ENCODE peak calls at places on chromosomes 2 and 18, in seven cellular contexts. S is upper lobe of right lung, L is lower lobe of right lung, B is neural progenitor cell, M is cardiac muscle cell, A is ovary, N is uterus. H is an unnamed sample.

GRCh38 chr2:1253608-1254007 is 159.7 kb upstream of the TPO start:
- DNase-seq in S (no peak), L (no peak), B (no peak), M (no peak), A (no peak), N (no peak), H (no peak)

GRCh38 chr2:109214651-109215371 is 85.8 kb downstream of the SH3RF3 start:
- DNase-seq in S (peak; percentile 43), L (no peak), B (no peak), M (no peak), A (no peak), N (no peak), H (peak; percentile 37)

GRCh38 chr18:53745228-53745967 is 479.1 kb downstream of the MBD2 start:
- DNase-seq in S (no peak), L (no peak), B (no peak), M (peak; percentile 8), A (no peak), N (no peak), H (no peak)

GRCh38 chr2:241858206-241859016 is at the start of gene PDCD1:
- DNase-seq in S (peak; percentile 64), L (peak; percentile 52), B (no peak), M (no peak), A (peak; percentile 68), N (peak; percentile 45), H (peak; percentile 68)

GRCh38 chr18:43587538-43588153 is 310.4 kb upstream of the SYT4 start:
- DNase-seq in S (no peak), L (no peak), B (peak; percentile 37), M (peak; percentile 63), A (peak; percentile 15), N (no peak), H (no peak)

GRCh38 chr18:75784413-75784812 is 356.9 kb upstream of the SMIM21 start:
- DNase-seq in S (no peak), L (no peak), B (no peak), M (no peak), A (no peak), N (no peak), H (no peak)

GRCh38 chr2:13009027-13009426 is 292.3 kb downstream of the TRIB2 start:
- DNase-seq in S (no peak), L (no peak), B (no peak), M (peak; percentile 17), A (no peak), N (no peak), H (no peak)

GRCh38 chr2:72562451-72563153 is 263.2 kb downstream of the EXOC6B start:
- DNase-seq in S (no peak), L (no peak), B (peak; percentile 3), M (peak; percentile 58), A (no peak), N (no peak), H (no peak)

GRCh38 chr2:70523996-70524965 is 29.3 kb downstream of the TGFA start:
- DNase-seq in S (peak; percentile 87), L (peak; percentile 77), B (no peak), M (peak; percentile 82), A (no peak), N (no peak), H (no peak)

GRCh38 chr2:54599326-54599710 is 124.1 kb upstream of the EML6 start:
- DNase-seq in S (no peak), L (no peak), B (no peak), M (no peak), A (no peak), N (no peak), H (no peak)

GRCh38 chr2:68589963-68590362 is 53.4 kb upstream of the PROKR1 start:
- DNase-seq in S (no peak), L (no peak), B (no peak), M (peak; percentile 36), A (no peak), N (no peak), H (no peak)

GRCh38 chr2:101630224-101630949 is 67.1 kb upstream of the MAP4K4 start:
- DNase-seq in S (peak; percentile 82), L (peak; percentile 76), B (no peak), M (no peak), A (no peak), N (no peak), H (no peak)

GRCh38 chr2:27591745-27592144 is 8.9 kb downstream of the ZNF512 start:
- DNase-seq in S (no peak), L (no peak), B (no peak), M (peak; percentile 4), A (no peak), N (no peak), H (no peak)

GRCh38 chr2:135279209-135279608 is 227.1 kb downstream of the RAB3GAP1 start:
- DNase-seq in S (no peak), L (no peak), B (no peak), M (no peak), A (no peak), N (no peak), H (no peak)

GRCh38 chr18:79371536-79372210 is 24.1 kb upstream of the NFATC1 start:
- DNase-seq in S (no peak), L (no peak), B (no peak), M (no peak), A (no peak), N (no peak), H (no peak)

GRCh38 chr18:61335737-61336555 is 2.7 kb downstream of the CDH20 start:
- DNase-seq in S (no peak), L (no peak), B (no peak), M (peak; percentile 30), A (no peak), N (no peak), H (no peak)

GRCh38 chr2:42765686-42766085 is 1.8 kb upstream of the OXER1 start:
- DNase-seq in S (no peak), L (no peak), B (no peak), M (no peak), A (no peak), N (no peak), H (no peak)

GRCh38 chr2:33068261-33068660 is 121.5 kb downstream of the LTBP1 start:
- DNase-seq in S (no peak), L (no peak), B (no peak), M (peak; percentile 17), A (no peak), N (no peak), H (no peak)

GRCh38 chr2:217905395-217905794 is 97.4 kb downstream of the TNS1 start:
- DNase-seq in S (no peak), L (peak; percentile 76), B (no peak), M (no peak), A (peak; percentile 41), N (peak; percentile 49), H (peak; percentile 91)

DNA sequence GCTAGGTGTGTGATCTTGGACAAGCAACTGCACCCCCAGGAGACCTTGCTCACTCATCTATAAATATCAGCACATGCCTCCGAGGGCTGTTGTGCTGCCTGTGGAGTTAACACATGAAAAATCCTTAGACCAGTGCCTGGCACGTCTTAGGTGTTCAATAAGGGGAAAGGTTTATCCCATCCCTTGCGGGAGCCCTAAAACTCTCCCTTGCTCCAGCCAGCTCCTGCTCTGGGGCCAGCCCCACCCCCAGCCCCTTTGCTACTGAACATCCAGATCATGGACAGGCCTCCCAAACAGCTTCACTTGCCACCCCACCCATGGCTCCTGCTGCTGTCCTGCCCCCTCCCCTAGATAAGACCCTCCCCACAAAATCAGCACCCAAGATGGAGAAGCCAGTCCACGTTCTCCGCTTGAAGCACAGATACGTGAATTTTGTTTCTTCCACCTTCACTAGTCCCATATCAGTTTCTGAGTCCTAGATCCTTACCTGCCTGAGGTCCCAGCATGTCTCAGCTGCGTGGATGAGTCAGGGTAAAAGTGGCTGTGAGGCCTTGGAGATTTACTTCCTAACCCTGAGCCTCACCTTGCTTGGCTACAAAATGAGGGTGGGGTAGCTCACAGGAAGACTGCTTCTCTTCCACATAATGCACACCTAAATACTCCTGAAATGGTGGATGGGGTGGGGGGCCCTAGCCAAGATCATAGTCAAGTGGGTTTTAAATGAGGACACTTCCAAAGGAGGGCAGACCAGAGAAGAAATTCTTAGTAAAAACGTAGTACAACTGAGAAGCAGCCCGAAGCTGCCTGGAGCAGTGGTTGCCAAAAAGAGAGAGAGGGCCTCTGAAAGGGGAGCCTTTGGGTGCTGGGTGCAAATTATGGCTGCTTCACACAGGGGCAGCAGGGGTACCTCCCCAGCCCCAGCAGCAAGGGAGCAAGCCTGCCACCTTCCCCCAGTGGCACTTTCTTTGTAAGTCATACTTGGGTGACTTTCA is 40.4 kb downstream of the C1QL2 start:
- DNase-seq in S (no peak), L (no peak), B (no peak), M (no peak), A (no peak), N (no peak), H (no peak)
- H3K4me1 ChIP-seq in S (no peaks in the 10 kb centered on the region), L (no peaks in the 10 kb centered on the region), B (no peaks in the 10 kb centered on the region), M (no peaks in the 10 kb centered on the region), A (peaks cover 10% of the 10 kb centered on the region), N (no peaks in the 10 kb centered on the region), H (no peaks in the 10 kb centered on the region)

DNA sequence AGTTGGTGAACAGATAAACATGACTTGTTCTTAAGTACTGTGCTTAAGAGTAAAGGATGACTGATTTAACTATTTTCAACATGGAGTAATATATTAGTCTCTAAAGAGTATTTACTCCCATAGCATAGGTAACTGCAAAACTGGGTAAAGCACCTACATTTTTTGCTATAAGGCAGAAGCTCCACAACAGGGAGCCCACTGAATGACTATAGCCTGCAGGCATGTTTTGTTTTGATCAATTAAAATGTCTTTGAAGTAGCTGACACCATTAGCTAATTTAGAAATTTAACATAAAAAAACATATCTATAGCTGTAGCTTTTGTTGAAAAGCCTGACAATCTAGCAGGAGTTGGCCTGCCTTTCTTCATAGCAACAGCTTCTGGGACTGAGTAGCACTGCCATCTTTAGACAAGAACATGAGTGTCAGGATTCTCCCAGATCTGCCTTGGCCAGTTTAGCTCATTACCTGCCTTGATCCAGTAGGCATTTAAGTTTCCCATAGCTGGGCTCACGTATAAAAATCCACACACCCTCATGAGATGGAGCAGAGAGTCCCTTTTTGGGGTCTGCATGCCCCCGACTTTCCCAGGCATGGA is 1935.1 kb upstream of the PIK3C3 start:
- DNase-seq in S (no peak), L (no peak), B (no peak), M (no peak), A (no peak), N (no peak), H (no peak)
- H3K4me1 ChIP-seq in S (no peaks in the 10 kb centered on the region), L (no peaks in the 10 kb centered on the region), B (peaks cover 39% of the 10 kb centered on the region), M (peaks cover 8% of the 10 kb centered on the region), A (no peaks in the 10 kb centered on the region), N (no peaks in the 10 kb centered on the region), H (no peaks in the 10 kb centered on the region)

GRCh38 chr2:28619213-28620196 is 123.6 kb downstream of the PLB1 start:
- DNase-seq in S (no peak), L (no peak), B (no peak), M (no peak), A (no peak), N (no peak), H (no peak)

GRCh38 chr2:28620371-28620793 is 124.5 kb downstream of the PLB1 start:
- DNase-seq in S (peak; percentile 48), L (no peak), B (no peak), M (no peak), A (no peak), N (no peak), H (no peak)

GRCh38 chr2:28622101-28622499 is 126.2 kb downstream of the PLB1 start:
- DNase-seq in S (no peak), L (no peak), B (no peak), M (peak; percentile 18), A (peak; percentile 52), N (no peak), H (no peak)

GRCh38 chr2:28621172-28622100 is 125.6 kb downstream of the PLB1 start:
- DNase-seq in S (peak; percentile 77), L (peak; percentile 69), B (peak; percentile 70), M (peak; percentile 97), A (peak; percentile 91), N (peak; percentile 73), H (peak; percentile 96)

GRCh38 chr2:28620801-28621171 is 124.9 kb downstream of the PLB1 start:
- DNase-seq in S (peak; percentile 33), L (no peak), B (no peak), M (no peak), A (no peak), N (no peak), H (no peak)
- H3K4me1 ChIP-seq in S (peaks cover 32% of the 10 kb centered on the region), L (peaks cover 46% of the 10 kb centered on the region), B (peaks cover 26% of the 10 kb centered on the region), M (peaks cover 32% of the 10 kb centered on the region), A (peaks cover 18% of the 10 kb centered on the region), N (peaks cover 12% of the 10 kb centered on the region), H (peaks cover 56% of the 10 kb centered on the region)

GRCh38 chr2:112588611-112589045 is 4.2 kb downstream of the CHCHD5 start:
- DNase-seq in S (no peak), L (no peak), B (no peak), M (peak; percentile 31), A (no peak), N (no peak), H (no peak)
- H3K4me1 ChIP-seq in S (peaks cover 10% of the 10 kb centered on the region), L (peaks cover 23% of the 10 kb centered on the region), B (peaks cover 13% of the 10 kb centered on the region), M (peaks cover 7% of the 10 kb centered on the region), A (peaks cover 3% of the 10 kb centered on the region), N (no peaks in the 10 kb centered on the region), H (peaks cover 17% of the 10 kb centered on the region)